ENCODE peak calls at places on chromosome 18, in nine cellular contexts. One of them, this sample, is unnamed.

GRCh38 chr18:55499526-55499925 is 88.5 kb downstream of the TCF4 start:
- DNase-seq in HEK293T: no peak
- DNase-seq in HT-29: no peak
- DNase-seq in head of caudate nucleus: no peak
- DNase-seq in nucleus accumbens: no peak
- DNase-seq in stimulated activated CD4-positive, alpha-beta T cell treated with anti-CD3 and anti-CD28 coated beads, TNF-alpha, amount 100 ng/mL, for 4 hours: no peak
- DNase-seq in hypothalamus: no peak
- DNase-seq in WTC11: no peak
- DNase-seq in IMR-90: no peak
- DNase-seq in this sample: no peak

GRCh38 chr18:79677221-79677620 is 2.4 kb upstream of the CTDP1 start:
- DNase-seq in HEK293T: no peak
- DNase-seq in HT-29: no peak
- DNase-seq in head of caudate nucleus: no peak
- DNase-seq in nucleus accumbens: no peak
- DNase-seq in stimulated activated CD4-positive, alpha-beta T cell treated with anti-CD3 and anti-CD28 coated beads, TNF-alpha, amount 100 ng/mL, for 4 hours: no peak
- DNase-seq in hypothalamus: no peak
- DNase-seq in WTC11: no peak
- DNase-seq in IMR-90: no peak
- DNase-seq in this sample: no peak

GRCh38 chr18:13234528-13234795 is 15.9 kb downstream of the LDLRAD4 start:
- DNase-seq in HEK293T: no peak
- DNase-seq in HT-29: no peak
- DNase-seq in head of caudate nucleus: no peak
- DNase-seq in nucleus accumbens: no peak
- DNase-seq in stimulated activated CD4-positive, alpha-beta T cell treated with anti-CD3 and anti-CD28 coated beads, TNF-alpha, amount 100 ng/mL, for 4 hours: no peak
- DNase-seq in hypothalamus: no peak
- DNase-seq in WTC11: no peak
- DNase-seq in IMR-90: no peak
- DNase-seq in this sample: no peak

GRCh38 chr18:39799010-39799409 is 2156.0 kb upstream of the PIK3C3 start:
- DNase-seq in HEK293T: no peak
- DNase-seq in HT-29: peak
- DNase-seq in head of caudate nucleus: no peak
- DNase-seq in nucleus accumbens: no peak
- DNase-seq in stimulated activated CD4-positive, alpha-beta T cell treated with anti-CD3 and anti-CD28 coated beads, TNF-alpha, amount 100 ng/mL, for 4 hours: no peak
- DNase-seq in hypothalamus: no peak
- DNase-seq in WTC11: no peak
- DNase-seq in IMR-90: no peak
- DNase-seq in this sample: no peak

GRCh38 chr18:62450175-62450545 is 72.7 kb upstream of the ZCCHC2 start:
- DNase-seq in HEK293T: no peak
- DNase-seq in HT-29: no peak
- DNase-seq in head of caudate nucleus: no peak
- DNase-seq in nucleus accumbens: no peak
- DNase-seq in stimulated activated CD4-positive, alpha-beta T cell treated with anti-CD3 and anti-CD28 coated beads, TNF-alpha, amount 100 ng/mL, for 4 hours: no peak
- DNase-seq in hypothalamus: no peak
- DNase-seq in WTC11: no peak
- DNase-seq in IMR-90: no peak
- DNase-seq in this sample: no peak

GRCh38 chr18:22045221-22045918 is 124.0 kb upstream of the GATA6 start:
- DNase-seq in HEK293T: no peak
- DNase-seq in HT-29: peak
- DNase-seq in head of caudate nucleus: no peak
- DNase-seq in nucleus accumbens: no peak
- DNase-seq in stimulated activated CD4-positive, alpha-beta T cell treated with anti-CD3 and anti-CD28 coated beads, TNF-alpha, amount 100 ng/mL, for 4 hours: no peak
- DNase-seq in hypothalamus: no peak
- DNase-seq in WTC11: no peak
- DNase-seq in IMR-90: no peak
- DNase-seq in this sample: no peak

GRCh38 chr18:41371718-41372117 is 583.3 kb upstream of the PIK3C3 start:
- DNase-seq in HEK293T: no peak
- DNase-seq in HT-29: no peak
- DNase-seq in head of caudate nucleus: no peak
- DNase-seq in nucleus accumbens: no peak
- DNase-seq in stimulated activated CD4-positive, alpha-beta T cell treated with anti-CD3 and anti-CD28 coated beads, TNF-alpha, amount 100 ng/mL, for 4 hours: no peak
- DNase-seq in hypothalamus: no peak
- DNase-seq in WTC11: no peak
- DNase-seq in IMR-90: peak
- DNase-seq in this sample: no peak

GRCh38 chr18:63177822-63178525 is 141.6 kb downstream of the BCL2 start:
- DNase-seq in HEK293T: peak
- DNase-seq in HT-29: no peak
- DNase-seq in head of caudate nucleus: no peak
- DNase-seq in nucleus accumbens: no peak
- DNase-seq in stimulated activated CD4-positive, alpha-beta T cell treated with anti-CD3 and anti-CD28 coated beads, TNF-alpha, amount 100 ng/mL, for 4 hours: no peak
- DNase-seq in hypothalamus: no peak
- DNase-seq in WTC11: no peak
- DNase-seq in IMR-90: no peak
- DNase-seq in this sample: no peak

This sample was measured in GM06990.